ENCODE peak calls at places on chromosomes 12 and 14, in ten cellular contexts. Z, W, Y, J, U, V, N, L, R and P are unnamed samples. For H3K27me3, the result is how much of the 10 kb centered on the place peaks cover.

GRCh38 chr12:112408621-112409020 is 784 bp downstream of the RPL6 start:
- DNase-seq in J (no peak), L (no peak), N (no peak), Z (no peak), V (no peak), R (no peak), Y (no peak), U (no peak), W (no peak), P (no peak)

GRCh38 chr14:96349286-96350075 is 13.7 kb downstream of the ATG2B start:
- DNase-seq in L (no peak), N (no peak), Z (no peak), J (no peak), R (no peak), W (no peak), V (no peak), Y (no peak), U (no peak), P (no peak)

GRCh38 chr12:19850341-19851065 is 411.2 kb downstream of the AEBP2 start:
- DNase-seq in U (peak), J (no peak), V (no peak), W (no peak), R (no peak), N (no peak), L (no peak), Z (no peak), Y (peak), P (no peak)

GRCh38 chr12:63400746-63401145 is 249.7 kb upstream of the AVPR1A start:
- DNase-seq in Z (no peak), N (no peak), V (peak), R (no peak), W (no peak), J (no peak), U (no peak), L (no peak), Y (no peak), P (no peak)

GRCh38 chr14:76963366-76963765 is 65.1 kb downstream of the IRF2BPL start:
- DNase-seq in Y (no peak), W (no peak), U (no peak), Z (no peak), R (no peak), N (no peak), L (no peak), V (no peak), J (no peak), P (no peak)

GRCh38 chr14:90759370-90760054 is 56.7 kb downstream of the TTC7B start:
- DNase-seq in Z (peak), J (no peak), R (no peak), Y (no peak), V (no peak), U (no peak), N (no peak), W (no peak), L (no peak), P (no peak)

GRCh38 chr14:24367506-24368214 is at the start of gene NFATC4:
- DNase-seq in W (peak), U (peak), R (peak), V (peak), L (peak), Z (peak), J (peak), Y (peak), N (peak), P (no peak)

GRCh38 chr14:65637780-65638179 is 225.2 kb downstream of the FUT8 start:
- DNase-seq in L (no peak), R (no peak), Z (no peak), J (no peak), N (no peak), U (peak), V (no peak), W (no peak), Y (no peak), P (peak)

GRCh38 chr12:72444566-72444965 is 172.4 kb downstream of the TRHDE start:
- DNase-seq in L (no peak), N (no peak), W (no peak), R (no peak), U (no peak), V (no peak), Y (no peak), J (no peak), Z (no peak), P (no peak)

GRCh38 chr12:92593734-92594402 is 108.9 kb upstream of the PLEKHG7 start:
- DNase-seq in Z (no peak), N (peak), J (no peak), Y (no peak), R (no peak), U (no peak), V (peak), W (peak), L (no peak), P (peak)

GRCh38 chr14:31380106-31380505 is 40.2 kb downstream of the HEATR5A start:
- DNase-seq in L (no peak), Y (no peak), N (no peak), V (no peak), Z (no peak), W (no peak), J (no peak), R (no peak), U (no peak), P (no peak)

GRCh38 chr14:34649344-34649743 is 19.4 kb upstream of the SNX6 start:
- DNase-seq in V (peak), Z (no peak), Y (no peak), L (no peak), W (no peak), U (no peak), R (no peak), J (no peak), N (no peak), P (no peak)

GRCh38 chr12:44672042-44672441 is 204.1 kb downstream of the NELL2 start:
- DNase-seq in R (no peak), Z (no peak), L (no peak), W (no peak), U (no peak), J (no peak), V (no peak), Y (no peak), N (no peak), P (no peak)

GRCh38 chr12:48163150-48163747 is 5.9 kb upstream of the ASB8 start:
- DNase-seq in Y (no peak), W (no peak), J (no peak), R (no peak), L (no peak), Z (no peak), N (no peak), V (no peak), U (no peak), P (no peak)

GRCh38 chr12:112676526-112676925 is 115.0 kb upstream of the RPH3A start:
- DNase-seq in U (no peak), J (no peak), L (peak), W (no peak), V (no peak), Z (no peak), Y (no peak), N (no peak), R (no peak), P (no peak)

DNA sequence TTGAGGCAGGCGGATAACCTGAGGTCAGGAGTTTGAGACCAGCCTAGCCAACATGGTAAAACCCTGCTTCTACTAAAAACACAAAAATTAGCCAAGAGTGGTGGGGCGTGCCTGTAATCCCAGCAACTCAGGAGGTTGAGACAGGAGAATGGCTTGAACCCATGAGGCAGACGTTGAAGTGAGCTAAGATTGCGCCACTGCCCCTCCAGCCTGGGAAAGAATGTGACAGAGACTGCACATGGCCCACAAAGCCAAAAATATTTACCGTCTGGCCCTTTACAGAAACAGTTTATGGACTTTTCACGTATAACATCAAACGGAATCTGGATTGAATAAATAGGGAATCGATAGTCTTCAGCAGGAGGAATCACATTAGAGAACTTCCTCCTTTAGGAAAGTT is 3.5 kb downstream of the RSRC2 start:
- DNase-seq in J (no peak), U (no peak), Z (no peak), Y (no peak), V (no peak), L (no peak), N (no peak), R (no peak), W (no peak), P (no peak)
- H3K27ac ChIP-seq in J (no peak), U (peak), Z (no peak), Y (no peak), V (no peak), L (no peak), N (peak), R (no peak), W (no peak), P (no peak)

GRCh38 chr12:94225506-94225905 is 77.1 kb downstream of the PLXNC1 start:
- DNase-seq in N (no peak), U (no peak), R (no peak), L (no peak), W (no peak), J (no peak), V (no peak), Y (no peak), Z (no peak), P (no peak)

GRCh38 chr12:94218244-94218643 is 69.9 kb downstream of the PLXNC1 start:
- DNase-seq in W (no peak), J (no peak), Y (no peak), R (no peak), N (no peak), U (no peak), Z (no peak), V (no peak), L (no peak), P (no peak)

GRCh38 chr12:94222351-94222750 is 74.0 kb downstream of the PLXNC1 start:
- DNase-seq in Y (no peak), R (no peak), W (no peak), U (no peak), N (no peak), V (no peak), Z (no peak), J (no peak), L (no peak), P (no peak)

GRCh38 chr12:94220804-94221203 is 72.4 kb downstream of the PLXNC1 start:
- DNase-seq in Y (no peak), J (no peak), Z (no peak), V (no peak), N (no peak), U (no peak), W (no peak), L (no peak), R (no peak), P (no peak)

DNA sequence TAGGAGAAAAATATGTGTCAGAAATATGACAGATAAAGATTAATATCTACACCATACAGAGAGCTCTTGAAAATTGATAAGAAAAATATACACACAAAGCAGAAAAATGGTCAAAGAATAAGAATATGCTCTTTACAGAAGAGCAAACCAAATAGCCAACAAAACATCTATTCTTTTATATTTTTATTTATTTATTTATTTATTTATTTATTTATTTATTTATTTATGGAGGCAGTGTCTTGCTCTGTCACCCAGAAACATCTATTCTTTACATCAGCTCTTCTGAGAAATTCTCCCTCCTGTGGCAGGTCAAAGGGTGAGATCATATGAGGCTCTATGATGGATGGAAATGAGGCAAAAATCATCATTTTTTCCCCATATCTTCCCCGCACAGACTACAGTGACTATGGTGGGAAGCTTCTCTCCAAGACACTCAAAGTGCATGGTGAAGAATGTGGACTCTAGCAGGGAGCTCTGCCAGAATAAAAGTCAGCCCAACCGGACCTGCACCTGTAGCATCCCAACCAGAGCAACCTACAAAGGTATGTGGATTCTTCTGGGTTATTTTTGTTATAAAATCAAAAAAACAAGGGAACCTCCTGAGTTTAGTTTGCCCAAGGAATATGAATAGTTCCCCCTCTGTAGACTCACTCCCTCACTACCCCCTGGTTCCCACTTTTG is 71.4 kb downstream of the PLXNC1 start:
- DNase-seq in L (no peak), J (no peak), Y (no peak), Z (no peak), N (no peak), U (no peak), V (no peak), W (no peak), R (no peak), P (no peak)
- H3K27me3 ChIP-seq in L (under half), J (under half), Y (under half), Z (under half), N (under half), U (under half), V (half or more), W (under half), R (under half), P (under half)

GRCh38 chr14:68638056-68638816 is 154.6 kb downstream of the ZFP36L1 start:
- DNase-seq in V (no peak), Z (no peak), L (no peak), W (no peak), U (peak), Y (no peak), R (no peak), N (no peak), J (no peak), P (no peak)
- H3K27ac ChIP-seq in V (no peak), Z (peak), L (peak), W (peak), U (peak), Y (peak), R (no peak), N (no peak), J (no peak), P (no peak)

DNA sequence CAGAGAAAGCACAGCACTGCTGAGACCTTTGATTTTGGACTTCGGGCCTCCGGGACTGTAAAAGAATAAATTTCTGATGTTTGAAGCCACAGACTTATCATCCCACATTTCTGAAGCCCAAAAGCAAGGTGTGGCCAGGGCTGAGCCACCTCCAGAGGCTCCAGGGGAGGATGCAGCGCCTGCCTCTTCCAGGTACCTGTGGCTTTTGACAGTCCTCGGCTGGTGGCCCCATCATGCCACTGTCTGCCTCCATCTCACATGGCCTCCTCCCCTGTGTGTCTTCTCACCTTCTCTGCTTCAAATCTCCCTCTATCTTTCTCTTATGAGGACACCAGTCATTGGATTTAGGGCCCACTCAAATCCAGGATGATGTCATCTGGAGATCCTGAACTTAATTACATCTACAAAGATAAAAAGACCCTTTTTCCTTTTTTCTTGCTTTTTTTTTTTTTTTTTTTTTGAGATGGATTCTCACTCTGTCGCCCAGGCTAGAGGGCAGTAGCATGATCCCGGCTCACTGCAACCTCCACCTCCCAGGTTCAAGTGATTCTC is 15.4 kb downstream of the GSC start:
- DNase-seq in U (no peak), Z (no peak), Y (no peak), W (no peak), V (no peak), J (no peak), N (no peak), R (no peak), L (no peak), P (no peak)
- H3K27me3 ChIP-seq in U (under half), Z (under half), Y (under half), W (under half), V (under half), J (under half), N (under half), R (under half), L (under half), P (under half)

GRCh38 chr14:101005447-101005846 is 101.9 kb upstream of the RTL1 start:
- DNase-seq in Y (peak), R (no peak), U (no peak), Z (peak), W (peak), V (no peak), J (no peak), N (no peak), L (no peak), P (no peak)
- H3K27ac ChIP-seq in Y (no peak), R (no peak), U (no peak), Z (no peak), W (no peak), V (no peak), J (no peak), N (no peak), L (no peak), P (no peak)